ENCODE peak calls at places on chromosomes 6 and 20, in four cellular contexts. One of them, this sample, is unnamed.

GRCh38 chr20:49384437-49385434 is 97.7 kb downstream of the KCNB1 start:
- DNase-seq in Panc1: peak
- DNase-seq in PC-3: peak
- DNase-seq in coronary artery: peak
- DNase-seq in this sample: no peak

GRCh38 chr6:168741305-168741704 is 300.3 kb downstream of the SMOC2 start:
- DNase-seq in Panc1: no peak
- DNase-seq in coronary artery: no peak
- DNase-seq in PC-3: no peak
- DNase-seq in this sample: no peak

GRCh38 chr6:73732845-73733675 is 37.1 kb downstream of the CD109 start:
- DNase-seq in PC-3: peak
- DNase-seq in coronary artery: peak
- DNase-seq in Panc1: no peak
- DNase-seq in this sample: peak

GRCh38 chr6:40293824-40294188 is 293.4 kb downstream of the LRFN2 start:
- DNase-seq in PC-3: no peak
- DNase-seq in Panc1: no peak
- DNase-seq in coronary artery: no peak
- DNase-seq in this sample: no peak

GRCh38 chr20:60062431-60063336 is 104.5 kb downstream of the CDH26 start:
- DNase-seq in Panc1: no peak
- DNase-seq in coronary artery: no peak
- DNase-seq in PC-3: no peak
- DNase-seq in this sample: peak

GRCh38 chr6:3738381-3739131 is 13.0 kb downstream of the PXDC1 start:
- DNase-seq in Panc1: no peak
- DNase-seq in coronary artery: no peak
- DNase-seq in PC-3: no peak
- DNase-seq in this sample: no peak

GRCh38 chr6:73898599-73898998 is 202.6 kb downstream of the CD109 start:
- DNase-seq in PC-3: peak
- DNase-seq in Panc1: no peak
- DNase-seq in coronary artery: no peak
- DNase-seq in this sample: no peak

GRCh38 chr20:51457281-51457932 is 85.1 kb downstream of the NFATC2 start:
- DNase-seq in coronary artery: peak
- DNase-seq in PC-3: peak
- DNase-seq in Panc1: no peak
- DNase-seq in this sample: peak

GRCh38 chr6:54083301-54083700 is 27.9 kb upstream of the MLIP start:
- DNase-seq in PC-3: no peak
- DNase-seq in coronary artery: no peak
- DNase-seq in Panc1: no peak
- DNase-seq in this sample: no peak

GRCh38 chr20:6420336-6420735 is 297.5 kb upstream of the FERMT1 start:
- DNase-seq in PC-3: no peak
- DNase-seq in Panc1: no peak
- DNase-seq in coronary artery: no peak
- DNase-seq in this sample: no peak

GRCh38 chr20:15756001-15756400 is 817.2 kb downstream of the KIF16B start:
- DNase-seq in Panc1: no peak
- DNase-seq in PC-3: no peak
- DNase-seq in coronary artery: no peak
- DNase-seq in this sample: no peak

GRCh38 chr6:19757036-19757435 is 80.1 kb upstream of the ID4 start:
- DNase-seq in PC-3: peak
- DNase-seq in coronary artery: no peak
- DNase-seq in Panc1: no peak
- DNase-seq in this sample: peak

GRCh38 chr6:92126983-92127382 is 1292.4 kb downstream of the EPHA7 start:
- DNase-seq in coronary artery: no peak
- DNase-seq in PC-3: no peak
- DNase-seq in Panc1: no peak
- DNase-seq in this sample: no peak

GRCh38 chr20:57680131-57680716 is 29.6 kb downstream of the PMEPA1 start:
- DNase-seq in Panc1: no peak
- DNase-seq in PC-3: no peak
- DNase-seq in coronary artery: no peak
- DNase-seq in this sample: no peak

GRCh38 chr20:21507275-21508229 is 6.3 kb downstream of the NKX2-2 start:
- DNase-seq in Panc1: no peak
- DNase-seq in coronary artery: peak
- DNase-seq in PC-3: no peak
- DNase-seq in this sample: no peak

GRCh38 chr6:102936959-102937358 is 1543.5 kb downstream of the GRIK2 start:
- DNase-seq in PC-3: peak
- DNase-seq in Panc1: no peak
- DNase-seq in coronary artery: no peak
- DNase-seq in this sample: no peak

GRCh38 chr6:128465368-128466343 is 54.7 kb downstream of the PTPRK start:
- DNase-seq in Panc1: no peak
- DNase-seq in PC-3: no peak
- DNase-seq in coronary artery: no peak
- DNase-seq in this sample: no peak

GRCh38 chr6:168377481-168377850 is 57.9 kb upstream of the DACT2 start:
- DNase-seq in Panc1: no peak
- DNase-seq in PC-3: no peak
- DNase-seq in coronary artery: no peak
- DNase-seq in this sample: no peak

DNA sequence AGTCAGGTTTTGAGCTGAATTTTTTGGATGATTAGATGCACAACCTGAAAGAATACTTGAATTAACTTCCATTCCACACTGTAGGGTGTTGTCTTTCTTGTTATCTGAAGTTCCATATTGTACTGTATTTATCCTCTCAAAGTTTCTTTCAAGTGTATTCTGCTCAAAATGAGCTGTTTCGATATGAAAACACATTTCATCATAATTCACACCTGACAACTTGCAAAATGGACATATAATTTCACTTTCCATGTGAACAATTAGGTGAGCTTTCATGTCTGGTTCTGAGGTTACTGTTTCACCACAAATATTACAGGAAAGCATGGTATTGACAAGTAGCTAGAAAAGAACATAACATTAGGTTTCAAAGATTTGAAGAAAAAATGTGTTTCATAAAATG is 1.7 kb downstream of the ZUP1 start:
- DNase-seq in Panc1: no peak
- DNase-seq in coronary artery: no peak
- DNase-seq in PC-3: no peak
- DNase-seq in this sample: no peak
- H3K27ac ChIP-seq in Panc1: peak
- H3K27ac ChIP-seq in coronary artery: no peak
- H3K27ac ChIP-seq in PC-3: no peak
- H3K27ac ChIP-seq in this sample: no peak

DNA sequence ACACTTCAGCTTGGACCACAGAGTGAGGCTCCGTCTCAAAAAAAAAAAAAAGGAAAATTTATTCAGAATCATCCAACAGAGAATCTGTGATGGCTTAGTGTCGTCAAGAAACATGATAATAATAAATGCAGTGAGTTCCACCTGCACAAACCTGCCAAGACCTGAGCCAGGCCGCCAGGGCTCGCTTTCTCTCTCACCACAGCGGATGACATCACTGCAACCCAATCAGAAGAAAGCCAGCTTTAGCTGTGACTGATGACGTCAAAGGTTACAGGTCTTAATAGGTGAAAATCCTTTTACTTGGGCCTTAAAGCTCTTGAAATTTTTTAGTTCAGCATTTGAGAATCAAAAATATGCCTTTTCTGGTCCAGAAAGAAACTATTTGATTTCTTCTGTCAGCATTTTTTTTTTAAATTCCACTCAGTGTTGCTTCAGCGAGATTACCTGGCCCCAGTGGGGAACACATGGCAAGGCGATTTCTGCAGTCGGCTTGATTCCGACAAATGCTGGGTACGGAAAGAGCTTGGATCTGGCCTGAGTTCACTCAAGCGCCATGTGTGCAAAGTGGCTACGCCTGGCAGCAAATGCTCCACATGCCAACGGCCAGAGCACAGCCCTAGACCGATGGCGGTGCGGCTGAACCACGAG is 105.8 kb upstream of the QKI start:
- DNase-seq in Panc1: no peak
- DNase-seq in coronary artery: no peak
- DNase-seq in PC-3: no peak
- DNase-seq in this sample: no peak
- H3K27ac ChIP-seq in Panc1: no peak
- H3K27ac ChIP-seq in coronary artery: no peak
- H3K27ac ChIP-seq in PC-3: peak
- H3K27ac ChIP-seq in this sample: peak

GRCh38 chr6:121436966-121437756 is 1.7 kb downstream of the GJA1 start:
- DNase-seq in Panc1: no peak
- DNase-seq in coronary artery: no peak
- DNase-seq in PC-3: peak
- DNase-seq in this sample: peak
- H3K27ac ChIP-seq in Panc1: no peak
- H3K27ac ChIP-seq in coronary artery: peak
- H3K27ac ChIP-seq in PC-3: peak
- H3K27ac ChIP-seq in this sample: peak

DNA sequence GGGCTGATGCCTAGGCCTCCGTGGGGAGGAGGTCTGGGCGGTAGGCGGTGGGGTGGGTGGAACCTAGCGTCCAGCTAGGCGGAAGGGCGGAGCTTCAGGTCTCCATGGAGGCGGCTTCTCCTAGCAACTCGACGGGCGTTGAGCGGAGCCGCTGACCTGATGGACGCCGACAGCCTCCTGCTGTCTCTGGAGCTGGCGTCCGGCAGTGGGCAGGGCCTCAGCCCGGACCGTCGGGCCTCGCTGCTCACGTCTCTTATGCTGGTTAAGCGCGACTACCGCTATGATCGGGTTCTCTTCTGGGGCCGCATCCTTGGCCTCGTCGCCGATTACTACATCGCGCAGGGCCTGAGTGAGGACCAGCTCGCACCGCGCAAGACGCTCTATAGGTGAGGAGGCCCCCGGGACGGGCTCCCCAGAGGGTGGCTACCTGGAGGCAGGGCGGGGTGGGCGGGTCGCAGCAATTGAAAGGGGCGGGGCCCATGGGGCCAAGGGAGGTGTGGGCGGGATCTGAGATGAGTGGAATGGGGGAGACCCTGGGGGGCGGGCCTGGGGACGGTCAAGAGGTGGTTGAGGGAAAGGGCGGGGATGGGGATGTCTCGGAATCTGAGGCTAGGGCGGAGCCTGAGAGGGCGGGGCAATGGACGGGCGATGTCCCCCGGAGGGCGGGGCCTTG is at the start of gene RSPH9:
- DNase-seq in PC-3: no peak
- DNase-seq in coronary artery: no peak
- DNase-seq in Panc1: no peak
- DNase-seq in this sample: peak
- H3K27ac ChIP-seq in PC-3: no peak
- H3K27ac ChIP-seq in coronary artery: peak
- H3K27ac ChIP-seq in Panc1: no peak
- H3K27ac ChIP-seq in this sample: no peak

GRCh38 chr20:33829636-33830035 is 18.5 kb downstream of the CHMP4B start:
- DNase-seq in PC-3: no peak
- DNase-seq in Panc1: no peak
- DNase-seq in coronary artery: no peak
- DNase-seq in this sample: no peak

GRCh38 chr20:33828326-33828834 is 17.2 kb downstream of the CHMP4B start:
- DNase-seq in Panc1: no peak
- DNase-seq in coronary artery: no peak
- DNase-seq in PC-3: no peak
- DNase-seq in this sample: no peak

GRCh38 chr20:33828912-33829560 is 17.9 kb downstream of the CHMP4B start:
- DNase-seq in Panc1: no peak
- DNase-seq in coronary artery: no peak
- DNase-seq in PC-3: no peak
- DNase-seq in this sample: no peak

GRCh38 chr20:33832113-33832853 is 21.1 kb downstream of the CHMP4B start:
- DNase-seq in PC-3: no peak
- DNase-seq in Panc1: no peak
- DNase-seq in coronary artery: no peak
- DNase-seq in this sample: peak

DNA sequence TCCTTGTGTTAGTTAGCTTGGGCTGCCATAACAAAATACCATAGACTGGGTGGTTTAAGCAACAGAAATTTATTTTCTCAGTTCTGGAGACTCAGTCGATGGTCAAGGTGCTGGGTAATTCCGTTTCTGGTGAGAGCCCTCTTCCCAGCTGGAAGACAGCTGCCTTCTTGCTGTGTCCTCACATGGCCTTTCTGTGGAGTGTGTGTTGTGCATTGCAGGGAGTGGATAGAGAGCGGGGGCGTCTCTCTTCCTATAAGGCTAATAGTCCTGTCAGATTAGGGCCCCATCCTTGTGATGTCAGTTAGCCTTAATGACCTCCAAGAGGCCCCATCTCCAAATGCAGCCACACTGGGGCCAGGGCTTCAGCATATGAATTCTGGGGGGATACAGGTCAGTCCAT is 19.2 kb downstream of the CHMP4B start:
- DNase-seq in PC-3: no peak
- DNase-seq in coronary artery: no peak
- DNase-seq in Panc1: no peak
- DNase-seq in this sample: no peak
- H3K27ac ChIP-seq in PC-3: no peak
- H3K27ac ChIP-seq in coronary artery: peak
- H3K27ac ChIP-seq in Panc1: no peak
- H3K27ac ChIP-seq in this sample: no peak

GRCh38 chr20:37827605-37828004 is 75.3 kb upstream of the VSTM2L start:
- DNase-seq in Panc1: no peak
- DNase-seq in coronary artery: no peak
- DNase-seq in PC-3: no peak
- DNase-seq in this sample: no peak

GRCh38 chr20:37816726-37817125 is 86.2 kb upstream of the VSTM2L start:
- DNase-seq in PC-3: no peak
- DNase-seq in Panc1: no peak
- DNase-seq in coronary artery: no peak
- DNase-seq in this sample: no peak

GRCh38 chr20:37816003-37816402 is 86.9 kb upstream of the VSTM2L start:
- DNase-seq in coronary artery: no peak
- DNase-seq in Panc1: no peak
- DNase-seq in PC-3: no peak
- DNase-seq in this sample: no peak

GRCh38 chr20:37823276-37823980 is 79.5 kb upstream of the VSTM2L start:
- DNase-seq in Panc1: no peak
- DNase-seq in PC-3: no peak
- DNase-seq in coronary artery: no peak
- DNase-seq in this sample: peak

GRCh38 chr20:37821691-37822655 is 81.0 kb upstream of the VSTM2L start:
- DNase-seq in coronary artery: no peak
- DNase-seq in PC-3: no peak
- DNase-seq in Panc1: no peak
- DNase-seq in this sample: peak
- H3K27ac ChIP-seq in coronary artery: no peak
- H3K27ac ChIP-seq in PC-3: no peak
- H3K27ac ChIP-seq in Panc1: no peak
- H3K27ac ChIP-seq in this sample: peak

DNA sequence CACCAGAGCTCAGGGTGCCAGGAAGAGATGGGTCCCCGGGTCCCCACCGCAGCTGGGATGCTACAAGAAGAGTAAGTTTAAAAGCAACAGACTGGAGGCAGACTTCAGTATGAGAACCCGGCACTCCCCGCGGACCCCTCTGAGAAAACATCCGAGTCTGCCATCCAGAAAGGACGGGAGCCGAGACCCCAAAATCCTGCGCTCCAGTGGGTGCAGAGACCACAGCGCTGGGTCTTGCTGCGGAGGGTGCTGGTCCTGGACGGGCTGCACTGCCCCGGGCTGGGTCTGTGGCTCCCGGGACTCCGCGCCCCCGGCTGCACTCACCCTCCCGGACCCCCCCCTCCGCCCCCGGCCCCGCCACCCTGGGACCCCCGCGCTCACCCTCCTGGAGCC is 304 bp downstream of the HELZ2 start:
- DNase-seq in PC-3: no peak
- DNase-seq in Panc1: no peak
- DNase-seq in coronary artery: no peak
- DNase-seq in this sample: no peak
- H3K27ac ChIP-seq in PC-3: no peak
- H3K27ac ChIP-seq in Panc1: peak
- H3K27ac ChIP-seq in coronary artery: peak
- H3K27ac ChIP-seq in this sample: peak

This sample was measured in astrocyte.